ENCODE peak calls at places on chromosome 12, in four cellular contexts. X is HT1080, E is upper lobe of right lung, A is thyroid gland. W is an unnamed sample.

GRCh38 chr12:75836533-75836932 is 195.0 kb downstream of the PHLDA1 start:
- DNase-seq in X (no peak), E (no peak), A (no peak), W (no peak)

GRCh38 chr12:10331642-10332239 is 24.1 kb downstream of the KLRD1 start:
- DNase-seq in X (peak; percentile 41), E (no peak), A (no peak), W (peak; percentile 67)

GRCh38 chr12:117501470-117501869 is 140.0 kb upstream of the NOS1 start:
- DNase-seq in X (no peak), E (peak; percentile 78), A (peak; percentile 18), W (no peak)

GRCh38 chr12:128867466-128867865 is 14.2 kb downstream of the GLT1D1 start:
- DNase-seq in X (no peak), E (peak; percentile 34), A (no peak), W (no peak)

GRCh38 chr12:89497005-89497404 is 27.6 kb downstream of the GALNT4 start:
- DNase-seq in X (no peak), E (no peak), A (no peak), W (no peak)

GRCh38 chr12:7142057-7142644 is 12.0 kb downstream of the CLSTN3 start:
- DNase-seq in X (peak; percentile 59), E (peak; percentile 79), A (peak; percentile 51), W (peak; percentile 58)

GRCh38 chr12:132560831-132561783 is 49.3 kb downstream of the LRCOL1 start:
- DNase-seq in X (no peak), E (peak; percentile 81), A (peak; percentile 35), W (peak; percentile 80)

GRCh38 chr12:53097564-53098353 is at the start of gene IGFBP6:
- DNase-seq in X (peak; percentile 66), E (peak; percentile 83), A (peak; percentile 59), W (peak; percentile 63)

GRCh38 chr12:104456950-104457745 is 400 bp downstream of the CHST11 start:
- DNase-seq in X (peak; percentile 83), E (peak; percentile 80), A (peak; percentile 76), W (peak; percentile 86)

GRCh38 chr12:100375023-100375737 is 18.3 kb downstream of the SLC17A8 start:
- DNase-seq in X (peak; percentile 17), E (peak; percentile 67), A (peak; percentile 36), W (no peak)

GRCh38 chr12:81136519-81136918 is 58.6 kb downstream of the ACSS3 start:
- DNase-seq in X (no peak), E (no peak), A (no peak), W (no peak)

GRCh38 chr12:116360579-116361403 is 83.3 kb upstream of the MED13L start:
- DNase-seq in X (no peak), E (no peak), A (no peak), W (no peak)

GRCh38 chr12:62792526-62792925 is 142.4 kb downstream of the PPM1H start:
- DNase-seq in X (no peak), E (no peak), A (no peak), W (no peak)

GRCh38 chr12:44774815-44775411 is 101.2 kb downstream of the NELL2 start:
- DNase-seq in X (peak; percentile 28), E (no peak), A (peak; percentile 31), W (peak; percentile 54)

GRCh38 chr12:52812749-52813148 is 1.2 kb downstream of the KRT4 start:
- DNase-seq in X (no peak), E (peak; percentile 1), A (no peak), W (no peak)

GRCh38 chr12:73413051-73413450 is 1124.6 kb upstream of the ATXN7L3B start:
- DNase-seq in X (no peak), E (no peak), A (no peak), W (no peak)

GRCh38 chr12:56220611-56221232 is 1.0 kb downstream of the RNF41 start:
- DNase-seq in X (no peak), E (peak; percentile 71), A (peak; percentile 47), W (peak; percentile 33)

GRCh38 chr12:10121278-10121677 is 8.7 kb downstream of the CLEC7A start:
- DNase-seq in X (no peak), E (no peak), A (no peak), W (no peak)

GRCh38 chr12:123134265-123134664 is 16.6 kb downstream of the PITPNM2 start:
- DNase-seq in X (no peak), E (peak; percentile 77), A (peak; percentile 84), W (peak; percentile 46)

GRCh38 chr12:19741132-19741489 is 301.8 kb downstream of the AEBP2 start:
- DNase-seq in X (no peak), E (no peak), A (no peak), W (no peak)

GRCh38 chr12:120242971-120243699 is 22.4 kb downstream of the PXN start:
- DNase-seq in X (no peak), E (no peak), A (no peak), W (no peak)

GRCh38 chr12:67759829-67760228 is 111.3 kb downstream of the DYRK2 start:
- DNase-seq in X (no peak), E (no peak), A (no peak), W (peak; percentile 47)

GRCh38 chr12:79424109-79424721 is 266.5 kb downstream of the PAWR start:
- DNase-seq in X (peak; percentile 92), E (no peak), A (no peak), W (peak; percentile 97)

GRCh38 chr12:111993290-111994150 is 19.4 kb downstream of the TMEM116 start:
- DNase-seq in X (no peak), E (no peak), A (no peak), W (no peak)

GRCh38 chr12:105933671-105934665 is 204.8 kb downstream of the NUAK1 start:
- DNase-seq in X (peak; percentile 97), E (no peak), A (no peak), W (peak; percentile 99)